ENCODE peak calls at places on chromosomes 16 and 17, in nine cellular contexts. O, I, T, L, F, M, Z, V and J are unnamed samples.

GRCh38 chr17:82005701-82006348 is 16.9 kb downstream of the CENPX start:
- DNase-seq in O (no peak), I (no peak), T (no peak), L (no peak), F (no peak), M (no peak), Z (no peak), V (no peak), J (no peak)

GRCh38 chr16:12531937-12532336 is 271.8 kb downstream of the CPPED1 start:
- DNase-seq in O (no peak), I (peak; percentile 59), T (no peak), L (no peak), F (no peak), M (no peak), Z (no peak), V (no peak), J (no peak)

GRCh38 chr16:48881272-48881671 is 271.3 kb upstream of the N4BP1 start:
- DNase-seq in O (no peak), I (no peak), T (no peak), L (no peak), F (no peak), M (no peak), Z (no peak), V (no peak), J (no peak)

GRCh38 chr17:19714542-19715411 is 1.6 kb downstream of the SLC47A2 start:
- DNase-seq in O (no peak), I (no peak), T (no peak), L (no peak), F (no peak), M (no peak), Z (no peak), V (peak; percentile 69), J (no peak)

GRCh38 chr17:19299866-19300265 is 62.7 kb downstream of the B9D1 start:
- DNase-seq in O (no peak), I (no peak), T (no peak), L (no peak), F (no peak), M (no peak), Z (no peak), V (no peak), J (no peak)

GRCh38 chr17:77779711-77780539 is 178.6 kb upstream of the TNRC6C start:
- DNase-seq in O (no peak), I (peak; percentile 37), T (no peak), L (no peak), F (no peak), M (no peak), Z (no peak), V (no peak), J (no peak)

GRCh38 chr16:89137666-89138512 is 33.7 kb upstream of the CDH15 start:
- DNase-seq in O (no peak), I (no peak), T (no peak), L (no peak), F (no peak), M (no peak), Z (no peak), V (no peak), J (no peak)

GRCh38 chr17:2688351-2689342 is 22.9 kb downstream of the CLUH start:
- DNase-seq in O (no peak), I (no peak), T (no peak), L (no peak), F (no peak), M (no peak), Z (no peak), V (peak; percentile 47), J (peak; percentile 88)

GRCh38 chr17:4914009-4914408 is 11.1 kb upstream of the CHRNE start:
- DNase-seq in O (no peak), I (no peak), T (no peak), L (no peak), F (no peak), M (no peak), Z (no peak), V (no peak), J (no peak)

GRCh38 chr17:7842380-7842949 is 8.4 kb downstream of the KDM6B start:
- DNase-seq in O (no peak), I (peak; percentile 60), T (peak; percentile 95), L (peak; percentile 38), F (peak; percentile 85), M (no peak), Z (peak; percentile 82), V (no peak), J (peak; percentile 94)

GRCh38 chr17:48472485-48473281 is 42.7 kb upstream of the SKAP1 start:
- DNase-seq in O (no peak), I (no peak), T (no peak), L (peak; percentile 64), F (no peak), M (no peak), Z (no peak), V (peak; percentile 55), J (no peak)

GRCh38 chr16:15739940-15740339 is 89.9 kb downstream of the NDE1 start:
- DNase-seq in O (no peak), I (no peak), T (no peak), L (no peak), F (no peak), M (no peak), Z (no peak), V (no peak), J (no peak)

GRCh38 chr17:4533522-4534502 is 21.4 kb downstream of the MYBBP1A start:
- DNase-seq in O (no peak), I (peak; percentile 98), T (no peak), L (no peak), F (no peak), M (peak; percentile 73), Z (no peak), V (no peak), J (no peak)

GRCh38 chr16:1413684-1414531 is 596 bp downstream of the UNKL start:
- DNase-seq in O (peak; percentile 72), I (no peak), T (peak; percentile 77), L (no peak), F (no peak), M (peak; percentile 80), Z (no peak), V (peak; percentile 83), J (no peak)

GRCh38 chr16:86044241-86044671 is 145.3 kb downstream of the IRF8 start:
- DNase-seq in O (peak; percentile 84), I (no peak), T (peak; percentile 51), L (no peak), F (no peak), M (peak; percentile 81), Z (no peak), V (peak; percentile 86), J (no peak)

GRCh38 chr16:57646388-57647039 is 18.1 kb downstream of the ADGRG1 start:
- DNase-seq in O (no peak), I (no peak), T (no peak), L (no peak), F (no peak), M (no peak), Z (no peak), V (no peak), J (no peak)

GRCh38 chr16:81489547-81490267 is 45.1 kb downstream of the CMIP start:
- DNase-seq in O (no peak), I (no peak), T (no peak), L (no peak), F (no peak), M (no peak), Z (no peak), V (no peak), J (no peak)